ENCODE peak calls at places on chromosomes 3 and 15, in nine cellular contexts. H is RPMI7951; V is ACHN; J is foreskin keratinocyte; E is renal cortical epithelial cell; A is tibial artery; G is uterus; L is astrocyte of the spinal cord; Q is activated CD4-positive, alpha-beta T cell treated with anti-CD3 and anti-CD28 coated beads for 4 hours. I is an unnamed sample.

GRCh38 chr3:18758047-18758704 is 333.0 kb upstream of the SATB1 start:
- DNase-seq in H (peak), V (peak), J (peak), E (peak), A (no peak), G (no peak), L (peak), Q (peak), I (no peak)

GRCh38 chr15:48581221-48581620 is 64.3 kb downstream of the FBN1 start:
- DNase-seq in H (no peak), V (no peak), J (no peak), E (no peak), A (no peak), G (no peak), L (no peak), Q (no peak), I (no peak)

GRCh38 chr3:20047341-20047779 is 7.1 kb downstream of the KAT2B start:
- DNase-seq in H (no peak), V (no peak), J (no peak), E (no peak), A (no peak), G (no peak), L (no peak), Q (no peak), I (no peak)

GRCh38 chr3:58683001-58683845 is 16.6 kb upstream of the FAM3D start:
- DNase-seq in H (peak), V (peak), J (no peak), E (peak), A (no peak), G (no peak), L (peak), Q (no peak), I (peak)

GRCh38 chr3:70861855-70862254 is 549.4 kb upstream of the MDFIC2 start:
- DNase-seq in H (peak), V (no peak), J (no peak), E (peak), A (no peak), G (peak), L (peak), Q (no peak), I (no peak)

GRCh38 chr15:33580526-33580925 is 269.8 kb downstream of the RYR3 start:
- DNase-seq in H (peak), V (no peak), J (peak), E (peak), A (no peak), G (no peak), L (peak), Q (no peak), I (no peak)

GRCh38 chr15:52281085-52282035 is 14.2 kb downstream of the MYO5C start:
- DNase-seq in H (no peak), V (no peak), J (no peak), E (no peak), A (no peak), G (no peak), L (no peak), Q (no peak), I (no peak)

GRCh38 chr3:173395412-173396181 is 1.9 kb upstream of the NLGN1 start:
- DNase-seq in H (peak), V (peak), J (peak), E (peak), A (peak), G (peak), L (peak), Q (no peak), I (peak)

GRCh38 chr3:4311496-4311895 is 8.3 kb downstream of the SETMAR start:
- DNase-seq in H (no peak), V (no peak), J (no peak), E (no peak), A (no peak), G (no peak), L (no peak), Q (no peak), I (no peak)

GRCh38 chr3:142976621-142977398 is 13.3 kb upstream of the PAQR9 start:
- DNase-seq in H (peak), V (peak), J (peak), E (peak), A (peak), G (peak), L (peak), Q (no peak), I (peak)

GRCh38 chr3:42778644-42779043 is 5.6 kb upstream of the CCDC13 start:
- DNase-seq in H (no peak), V (no peak), J (no peak), E (peak), A (peak), G (peak), L (peak), Q (no peak), I (peak)

GRCh38 chr3:1578105-1578833 is 485.4 kb downstream of the CNTN6 start:
- DNase-seq in H (no peak), V (no peak), J (peak), E (no peak), A (no peak), G (no peak), L (no peak), Q (no peak), I (no peak)

GRCh38 chr3:30286007-30286669 is 320.3 kb upstream of the TGFBR2 start:
- DNase-seq in H (peak), V (peak), J (peak), E (peak), A (peak), G (peak), L (peak), Q (no peak), I (peak)

GRCh38 chr3:23481660-23482278 is 278.6 kb downstream of the UBE2E2 start:
- DNase-seq in H (no peak), V (no peak), J (no peak), E (peak), A (no peak), G (no peak), L (no peak), Q (no peak), I (no peak)

GRCh38 chr3:192183109-192183508 is 544.2 kb downstream of the FGF12 start:
- DNase-seq in H (no peak), V (no peak), J (no peak), E (no peak), A (no peak), G (no peak), L (no peak), Q (no peak), I (no peak)

GRCh38 chr3:32203854-32204253 is 34.6 kb upstream of the CMTM8 start:
- DNase-seq in H (peak), V (no peak), J (peak), E (peak), A (no peak), G (no peak), L (peak), Q (no peak), I (peak)

GRCh38 chr3:112761062-112761638 is 85.5 kb downstream of the CD200R1L start:
- DNase-seq in H (no peak), V (no peak), J (peak), E (no peak), A (no peak), G (no peak), L (peak), Q (no peak), I (no peak)